ENCODE peak calls at places on chromosomes 6 and 20, in seven cellular contexts. One of them, this sample, is unnamed.

GRCh38 chr20:7010584-7010983 is 243.1 kb downstream of the BMP2 start:
- DNase-seq in AG10803: no peak
- DNase-seq in HuH-7: no peak
- DNase-seq in Calu3: no peak
- DNase-seq in effector memory CD8-positive, alpha-beta T cell: no peak
- DNase-seq in SW 1271: no peak
- DNase-seq in stimulated activated CD4-positive, alpha-beta T cell treated with anti-CD3 and anti-CD28 coated beads, TNF-alpha, amount 100 ng/mL, for 48 hours: no peak
- DNase-seq in this sample: no peak

GRCh38 chr6:166957087-166957804 is 896 bp upstream of the RNASET2 start:
- DNase-seq in AG10803: peak; percentile 35
- DNase-seq in SW 1271: no peak
- DNase-seq in effector memory CD8-positive, alpha-beta T cell: peak; percentile 37
- DNase-seq in stimulated activated CD4-positive, alpha-beta T cell treated with anti-CD3 and anti-CD28 coated beads, TNF-alpha, amount 100 ng/mL, for 48 hours: no peak
- DNase-seq in Calu3: peak; percentile 36
- DNase-seq in HuH-7: peak; percentile 68
- DNase-seq in this sample: peak; percentile 86

GRCh38 chr6:122438975-122439374 is 32.6 kb downstream of the SERINC1 start:
- DNase-seq in SW 1271: no peak
- DNase-seq in HuH-7: no peak
- DNase-seq in AG10803: no peak
- DNase-seq in stimulated activated CD4-positive, alpha-beta T cell treated with anti-CD3 and anti-CD28 coated beads, TNF-alpha, amount 100 ng/mL, for 48 hours: no peak
- DNase-seq in Calu3: no peak
- DNase-seq in effector memory CD8-positive, alpha-beta T cell: no peak
- DNase-seq in this sample: no peak

GRCh38 chr20:40016359-40016758 is 672.7 kb downstream of the MAFB start:
- DNase-seq in HuH-7: no peak
- DNase-seq in AG10803: no peak
- DNase-seq in Calu3: no peak
- DNase-seq in stimulated activated CD4-positive, alpha-beta T cell treated with anti-CD3 and anti-CD28 coated beads, TNF-alpha, amount 100 ng/mL, for 48 hours: no peak
- DNase-seq in SW 1271: no peak
- DNase-seq in effector memory CD8-positive, alpha-beta T cell: no peak
- DNase-seq in this sample: no peak

GRCh38 chr6:25041676-25042598 is 106.2 kb upstream of the RIPOR2 start:
- DNase-seq in HuH-7: no peak
- DNase-seq in AG10803: no peak
- DNase-seq in effector memory CD8-positive, alpha-beta T cell: peak; percentile 46
- DNase-seq in SW 1271: no peak
- DNase-seq in Calu3: no peak
- DNase-seq in stimulated activated CD4-positive, alpha-beta T cell treated with anti-CD3 and anti-CD28 coated beads, TNF-alpha, amount 100 ng/mL, for 48 hours: no peak
- DNase-seq in this sample: no peak

GRCh38 chr6:54681987-54682386 is 164.6 kb upstream of the FAM83B start:
- DNase-seq in effector memory CD8-positive, alpha-beta T cell: no peak
- DNase-seq in AG10803: peak; percentile 39
- DNase-seq in HuH-7: no peak
- DNase-seq in SW 1271: no peak
- DNase-seq in stimulated activated CD4-positive, alpha-beta T cell treated with anti-CD3 and anti-CD28 coated beads, TNF-alpha, amount 100 ng/mL, for 48 hours: no peak
- DNase-seq in Calu3: peak; percentile 13
- DNase-seq in this sample: no peak

GRCh38 chr6:80553071-80553740 is 446.7 kb downstream of the BCKDHB start:
- DNase-seq in effector memory CD8-positive, alpha-beta T cell: no peak
- DNase-seq in Calu3: no peak
- DNase-seq in SW 1271: no peak
- DNase-seq in HuH-7: no peak
- DNase-seq in AG10803: no peak
- DNase-seq in stimulated activated CD4-positive, alpha-beta T cell treated with anti-CD3 and anti-CD28 coated beads, TNF-alpha, amount 100 ng/mL, for 48 hours: no peak
- DNase-seq in this sample: no peak

GRCh38 chr20:11235058-11235457 is 561.3 kb upstream of the JAG1 start:
- DNase-seq in SW 1271: no peak
- DNase-seq in effector memory CD8-positive, alpha-beta T cell: no peak
- DNase-seq in HuH-7: no peak
- DNase-seq in Calu3: no peak
- DNase-seq in stimulated activated CD4-positive, alpha-beta T cell treated with anti-CD3 and anti-CD28 coated beads, TNF-alpha, amount 100 ng/mL, for 48 hours: no peak
- DNase-seq in AG10803: peak; percentile 72
- DNase-seq in this sample: no peak

GRCh38 chr6:166688286-166688685 is 61.2 kb upstream of the RPS6KA2 start:
- DNase-seq in effector memory CD8-positive, alpha-beta T cell: no peak
- DNase-seq in stimulated activated CD4-positive, alpha-beta T cell treated with anti-CD3 and anti-CD28 coated beads, TNF-alpha, amount 100 ng/mL, for 48 hours: no peak
- DNase-seq in SW 1271: no peak
- DNase-seq in AG10803: no peak
- DNase-seq in HuH-7: no peak
- DNase-seq in Calu3: no peak
- DNase-seq in this sample: no peak

GRCh38 chr20:33211817-33212424 is 5.2 kb upstream of the BPIFA3 start:
- DNase-seq in effector memory CD8-positive, alpha-beta T cell: no peak
- DNase-seq in SW 1271: peak; percentile 79
- DNase-seq in Calu3: peak; percentile 85
- DNase-seq in stimulated activated CD4-positive, alpha-beta T cell treated with anti-CD3 and anti-CD28 coated beads, TNF-alpha, amount 100 ng/mL, for 48 hours: peak; percentile 11
- DNase-seq in AG10803: peak; percentile 53
- DNase-seq in HuH-7: peak; percentile 84
- DNase-seq in this sample: no peak

GRCh38 chr20:15918631-15919030 is 654.6 kb downstream of the KIF16B start:
- DNase-seq in SW 1271: no peak
- DNase-seq in AG10803: no peak
- DNase-seq in stimulated activated CD4-positive, alpha-beta T cell treated with anti-CD3 and anti-CD28 coated beads, TNF-alpha, amount 100 ng/mL, for 48 hours: no peak
- DNase-seq in effector memory CD8-positive, alpha-beta T cell: no peak
- DNase-seq in HuH-7: no peak
- DNase-seq in Calu3: no peak
- DNase-seq in this sample: no peak

GRCh38 chr6:63676412-63677114 is 41.0 kb downstream of the PHF3 start:
- DNase-seq in stimulated activated CD4-positive, alpha-beta T cell treated with anti-CD3 and anti-CD28 coated beads, TNF-alpha, amount 100 ng/mL, for 48 hours: no peak
- DNase-seq in AG10803: no peak
- DNase-seq in SW 1271: no peak
- DNase-seq in Calu3: no peak
- DNase-seq in HuH-7: no peak
- DNase-seq in effector memory CD8-positive, alpha-beta T cell: no peak
- DNase-seq in this sample: no peak